ENCODE peak calls at places on chromosomes 11 and 22, in four cellular contexts. A is HepG2, X is GM12878, Q is HCT116. Z is an unnamed sample.

GRCh38 chr11:47261291-47261800 is 3.5 kb downstream of the NR1H3 start:
- DNase-seq in A (no peak), X (no peak), Q (no peak), Z (no peak)

GRCh38 chr11:130020323-130020722 is 17.7 kb upstream of the PRDM10 start:
- DNase-seq in A (no peak), X (no peak), Q (no peak), Z (peak)

GRCh38 chr11:17544181-17544622 is at the start of gene USH1C:
- DNase-seq in A (no peak), X (no peak), Q (peak), Z (peak)

GRCh38 chr11:105401269-105401809 is 208.5 kb upstream of the GRIA4 start:
- DNase-seq in A (no peak), X (no peak), Q (no peak), Z (no peak)

GRCh38 chr11:61731211-61731955 is 21.1 kb upstream of the MYRF start:
- DNase-seq in A (no peak), X (no peak), Q (no peak), Z (no peak)

GRCh38 chr22:43891360-43892182 is at the start of gene PNPLA5:
- DNase-seq in A (no peak), X (no peak), Q (no peak), Z (peak)

GRCh38 chr11:114296190-114296978 is at the start of gene NNMT:
- DNase-seq in A (no peak), X (no peak), Q (no peak), Z (no peak)

GRCh38 chr22:42544686-42545085 is 9.1 kb upstream of the SERHL2 start:
- DNase-seq in A (peak), X (no peak), Q (no peak), Z (no peak)

GRCh38 chr11:121681536-121681935 is 228.8 kb upstream of the SORL1-AS1 start:
- DNase-seq in A (no peak), X (no peak), Q (no peak), Z (no peak)

GRCh38 chr11:128437137-128437536 is 150.2 kb downstream of the ETS1 start:
- DNase-seq in A (no peak), X (no peak), Q (no peak), Z (no peak)

GRCh38 chr11:75351541-75352416 is at the start of gene ARRB1:
- DNase-seq in A (peak), X (no peak), Q (no peak), Z (peak)
- H2AFZ ChIP-seq in A (no peak), X (peak), Q (peak), Z (peak)

GRCh38 chr22:23225724-23226496 is 45.6 kb downstream of the BCR start:
- DNase-seq in A (no peak), X (no peak), Q (no peak), Z (no peak)

GRCh38 chr22:23226497-23226850 is 46.2 kb downstream of the BCR start:
- DNase-seq in A (no peak), X (no peak), Q (no peak), Z (no peak)

GRCh38 chr22:23227380-23227779 is 47.1 kb downstream of the BCR start:
- DNase-seq in A (no peak), X (no peak), Q (no peak), Z (no peak)

GRCh38 chr22:23223566-23224317 is 43.4 kb downstream of the BCR start:
- DNase-seq in A (peak), X (no peak), Q (no peak), Z (no peak)

GRCh38 chr22:23225337-23225723 is 45.0 kb downstream of the BCR start:
- DNase-seq in A (no peak), X (no peak), Q (no peak), Z (no peak)
- H3K4me2 ChIP-seq in A (no peak), X (no peak), Q (peak), Z (peak)

DNA sequence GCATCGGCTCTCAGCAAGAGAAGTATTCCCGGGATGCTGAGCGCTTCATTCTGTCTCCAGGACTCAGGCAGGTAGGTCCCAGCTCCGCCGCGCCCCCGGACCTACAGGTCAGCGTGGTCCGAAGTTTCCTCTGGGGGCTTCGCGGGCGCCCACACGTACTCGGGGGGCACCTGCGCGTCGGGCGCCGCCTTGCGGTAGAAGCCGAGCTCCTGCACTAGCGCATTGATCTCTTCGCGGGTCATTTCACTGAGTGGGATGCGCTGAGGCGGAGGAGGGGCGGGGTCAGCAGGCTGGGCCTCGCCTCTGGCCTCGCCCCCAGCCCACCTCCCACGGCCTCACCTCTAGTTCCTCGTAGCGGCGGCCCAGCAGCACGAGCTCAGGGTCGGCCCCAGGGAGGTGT is 2.5 kb downstream of the SELENOM start:
- DNase-seq in A (no peak), X (no peak), Q (no peak), Z (peak)
- TF ChIP-seq POLR2AphosphoS5 in A (no peak), X (no peak), Q (no peak), Z (peak)

GRCh38 chr11:118174006-118174567 is 2.4 kb downstream of the SCN2B start:
- DNase-seq in A (no peak), X (no peak), Q (no peak), Z (no peak)

GRCh38 chr11:118175600-118176399 is 639 bp downstream of the SCN2B start:
- DNase-seq in A (no peak), X (no peak), Q (no peak), Z (no peak)

GRCh38 chr11:118175031-118175531 is 1.4 kb downstream of the SCN2B start:
- DNase-seq in A (peak), X (no peak), Q (no peak), Z (no peak)

GRCh38 chr11:118180300-118180703 is 3.9 kb upstream of the SCN2B start:
- DNase-seq in A (peak), X (no peak), Q (peak), Z (peak)

GRCh38 chr11:118176400-118177134 is at the start of gene SCN2B:
- DNase-seq in A (no peak), X (no peak), Q (no peak), Z (peak)
- H2AFZ ChIP-seq in A (no peak), X (no peak), Q (no peak), Z (peak)

GRCh38 chr22:39149915-39150847 is 2.3 kb downstream of the CBX7 start:
- DNase-seq in A (peak), X (no peak), Q (no peak), Z (peak)
- H3K4me2 ChIP-seq in A (no peak), X (peak), Q (no peak), Z (peak)

Z was measured in GM23338.